ENCODE peak calls at places on chromosomes 4 and X, in four cellular contexts. C is tibial nerve, M is sigmoid colon, Z is A549. P is an unnamed sample.

GRCh38 chr4:140326395-140326993 is 47.0 kb upstream of the SCOC start:
- DNase-seq in C (peak), M (no peak), Z (peak), P (peak)

GRCh38 chr4:8336412-8337075 is 67.0 kb downstream of the HTRA3 start:
- DNase-seq in M (peak), Z (no peak), C (no peak), P (no peak)

GRCh38 chr4:122639181-122639580 is 18.3 kb upstream of the IL21 start:
- DNase-seq in C (no peak), Z (no peak), M (no peak), P (no peak)

GRCh38 chrX:38313190-38313589 is 14.1 kb downstream of the RPGR start:
- DNase-seq in Z (no peak), C (no peak), M (no peak), P (no peak)

GRCh38 chr4:149521611-149522010 is 294.0 kb downstream of the IQCM start:
- DNase-seq in C (no peak), Z (no peak), M (no peak), P (no peak)

GRCh38 chr4:182938213-182938645 is 21.0 kb upstream of the DCTD start:
- DNase-seq in C (peak), M (peak), Z (peak), P (peak)

GRCh38 chrX:134146493-134146892 is 90.5 kb upstream of the CCDC160 start:
- DNase-seq in Z (no peak), M (no peak), C (no peak), P (no peak)

GRCh38 chrX:139429913-139430312 is 100.6 kb upstream of the F9 start:
- DNase-seq in M (no peak), C (no peak), Z (peak), P (no peak)

GRCh38 chr4:18051281-18051680 is 29.7 kb upstream of the LCORL start:
- DNase-seq in Z (no peak), C (no peak), M (no peak), P (no peak)

GRCh38 chrX:637660-638481 is 7.3 kb downstream of the SHOX start:
- DNase-seq in M (no peak), C (no peak), Z (no peak), P (no peak)

GRCh38 chr4:77921701-77922100 is 59.1 kb downstream of the MRPL1 start:
- DNase-seq in Z (peak), C (no peak), M (no peak), P (no peak)

GRCh38 chrX:92351531-92351930 is 572.4 kb downstream of the PCDH11X start:
- DNase-seq in C (no peak), M (no peak), Z (no peak), P (no peak)

GRCh38 chr4:183348706-183349659 is 26.8 kb upstream of the CLDN24 start:
- DNase-seq in Z (peak), M (no peak), C (no peak), P (no peak)

GRCh38 chrX:150291014-150291413 is 72.1 kb upstream of the MAMLD1 start:
- DNase-seq in Z (no peak), C (no peak), M (no peak), P (no peak)

GRCh38 chrX:39808471-39808917 is 289.3 kb downstream of the BCOR start:
- DNase-seq in C (peak), Z (no peak), M (no peak), P (no peak)

GRCh38 chr4:174375422-174375821 is 91.7 kb downstream of the CEP44 start:
- DNase-seq in M (no peak), Z (no peak), C (no peak), P (no peak)

GRCh38 chr4:153904011-153904410 is 115.1 kb upstream of the SFRP2 start:
- DNase-seq in C (no peak), M (no peak), Z (no peak), P (no peak)

GRCh38 chrX:37302569-37302968 is 46.6 kb upstream of the PRRG1 start:
- DNase-seq in M (no peak), C (peak), Z (no peak), P (no peak)

GRCh38 chr4:183201331-183201730 is 102.3 kb downstream of the WWC2 start:
- DNase-seq in Z (no peak), M (no peak), C (no peak), P (no peak)

GRCh38 chrX:37425370-37425769 is 76.2 kb downstream of the PRRG1 start:
- DNase-seq in C (no peak), Z (no peak), M (no peak), P (no peak)

GRCh38 chr4:117784266-117784665 is 250.0 kb upstream of the NDST3 start:
- DNase-seq in Z (no peak), C (no peak), M (no peak), P (no peak)

GRCh38 chrX:123736333-123736921 is 3.6 kb upstream of the THOC2 start:
- DNase-seq in C (no peak), M (no peak), Z (peak), P (no peak)

GRCh38 chr4:26320453-26321325 is at the start of gene RBPJ:
- DNase-seq in M (peak), C (peak), Z (peak), P (peak)
- TF ChIP-seq POLR2A in M (peak), C (peak), Z (peak), P (peak)

GRCh38 chr4:99573735-99574368 is 772 bp upstream of the MTTP start:
- DNase-seq in Z (no peak), C (no peak), M (no peak), P (no peak)

GRCh38 chr4:99572527-99573240 is 1.9 kb upstream of the MTTP start:
- DNase-seq in C (no peak), M (no peak), Z (no peak), P (no peak)

GRCh38 chr4:99578679-99579078 is 4.1 kb downstream of the MTTP start:
- DNase-seq in Z (no peak), C (no peak), M (no peak), P (no peak)

DNA sequence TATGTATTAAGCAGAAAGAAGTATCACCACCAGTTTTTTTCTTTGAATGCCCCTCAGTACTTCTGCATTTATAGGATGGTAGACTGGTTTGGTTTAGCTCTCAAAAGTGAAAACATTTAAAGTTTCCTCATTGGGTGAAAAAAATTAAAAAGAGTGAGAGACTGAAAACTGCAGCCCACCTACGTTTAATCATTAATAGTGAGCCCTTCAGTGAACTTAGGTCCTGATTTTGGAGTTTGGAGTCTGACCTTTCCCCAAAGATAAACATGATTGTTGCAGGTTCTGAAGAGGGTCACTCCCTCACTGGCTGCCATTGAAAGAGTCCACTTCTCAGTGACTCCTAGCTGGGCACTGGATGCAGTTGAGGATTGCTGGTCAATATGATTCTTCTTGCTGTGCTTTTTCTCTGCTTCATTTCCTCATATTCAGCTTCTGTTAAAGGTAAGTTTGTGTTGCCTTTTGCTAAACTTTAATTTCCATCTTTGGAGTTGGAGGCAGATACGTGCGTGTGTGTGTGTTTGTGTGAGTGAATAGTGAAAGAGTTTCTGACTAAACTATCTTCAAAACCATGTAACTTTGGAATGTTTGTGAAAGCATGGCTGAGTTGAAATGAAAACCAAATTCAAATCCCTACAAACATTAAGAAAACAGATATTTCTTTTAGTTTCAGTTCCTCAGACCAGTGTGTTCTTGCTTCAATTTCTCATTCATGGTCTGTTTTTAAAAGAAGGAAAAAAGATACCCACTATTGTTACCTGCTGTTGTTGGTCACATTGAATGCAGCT is at the start of gene MTTP:
- DNase-seq in C (no peak), M (no peak), Z (no peak), P (no peak)
- TF ChIP-seq POLR2A in C (no peak), M (no peak), Z (no peak), P (no peak)

GRCh38 chrX:41291309-41291708 is 42.7 kb upstream of the DDX3X start:
- DNase-seq in C (no peak), M (no peak), Z (no peak), P (no peak)
- TF ChIP-seq POLR2A in C (no peak), M (no peak), Z (no peak), P (no peak)

DNA sequence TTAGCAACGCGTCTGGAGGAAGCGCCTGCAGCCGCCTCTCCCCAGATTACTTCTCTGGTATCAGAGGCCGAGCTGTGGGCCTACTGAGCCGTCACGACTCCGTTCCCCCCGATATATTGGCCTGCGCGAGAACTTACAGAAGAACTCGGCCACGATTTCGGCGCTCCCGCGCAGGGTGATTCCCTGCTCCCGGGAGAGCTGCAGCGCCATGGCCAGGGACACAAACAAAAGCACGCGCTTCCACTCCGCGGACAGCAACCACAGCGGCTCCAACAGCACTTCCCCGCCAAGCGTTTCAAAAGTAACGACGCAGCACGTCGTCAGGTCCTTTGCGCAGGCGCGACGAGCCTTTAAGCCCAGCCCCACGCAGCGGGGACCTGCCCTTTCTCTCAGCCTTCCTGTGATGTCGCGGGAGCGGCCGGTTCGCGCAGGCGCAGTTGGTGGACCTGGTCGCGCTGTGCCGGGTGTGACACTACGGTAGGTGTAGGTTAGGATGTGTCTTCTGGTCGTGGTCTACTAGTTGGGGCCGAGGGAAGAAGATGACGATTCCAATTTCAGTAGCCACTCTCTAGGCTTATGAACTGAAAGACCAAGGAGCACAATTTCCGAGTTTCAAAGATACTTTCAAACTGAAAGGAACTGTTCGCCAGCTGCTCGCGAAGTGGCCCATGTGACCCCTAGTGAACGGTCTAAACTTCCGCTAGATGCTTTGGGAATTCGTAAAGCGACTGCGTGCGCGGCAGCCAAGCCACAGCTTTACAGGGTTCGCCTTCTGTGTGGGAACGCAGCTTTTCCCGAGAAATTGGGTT is at the start of gene MAD2L1:
- DNase-seq in M (peak), C (peak), Z (peak), P (peak)
- TF ChIP-seq POLR2A in M (peak), C (peak), Z (peak), P (peak)